ENCODE peak calls at places on chromosomes 1 and 21, in five cellular contexts. H is foreskin keratinocyte, Q is iPS-NIHi11, R is NCI-H510A treated with DMSO at 0.1 percent for 48 hours, I is AG09309. O is an unnamed sample.

GRCh38 chr21:18041012-18041411 is 203.6 kb upstream of the CHODL start:
- DNase-seq in H (peak), Q (peak), R (no peak), I (no peak), O (peak)

GRCh38 chr1:56466541-56466940 is 112.8 kb downstream of the PLPP3 start:
- DNase-seq in H (no peak), Q (no peak), R (no peak), I (no peak), O (no peak)

GRCh38 chr1:19437911-19438310 is 47.4 kb downstream of the CAPZB start:
- DNase-seq in H (no peak), Q (no peak), R (peak), I (no peak), O (peak)

GRCh38 chr1:218537131-218537904 is 192.2 kb downstream of the TGFB2 start:
- DNase-seq in H (peak), Q (no peak), R (no peak), I (peak), O (no peak)

GRCh38 chr1:157288511-157288910 is 150.3 kb upstream of the ETV3 start:
- DNase-seq in H (no peak), Q (no peak), R (no peak), I (no peak), O (no peak)

GRCh38 chr1:13730751-13731482 is 30.9 kb downstream of the PRDM2 start:
- DNase-seq in H (peak), Q (peak), R (peak), I (no peak), O (peak)

GRCh38 chr1:23989249-23989648 is 9.1 kb upstream of the SRSF10 start:
- DNase-seq in H (no peak), Q (no peak), R (no peak), I (no peak), O (no peak)

GRCh38 chr1:98557808-98558390 is 103.6 kb upstream of the SNX7 start:
- DNase-seq in H (no peak), Q (peak), R (no peak), I (no peak), O (no peak)

GRCh38 chr1:235790123-235790522 is 76.6 kb downstream of the LYST start:
- DNase-seq in H (no peak), Q (no peak), R (no peak), I (no peak), O (no peak)

GRCh38 chr1:204390731-204391466 is 20.7 kb downstream of the PPP1R15B start:
- DNase-seq in H (no peak), Q (no peak), R (no peak), I (no peak), O (no peak)

GRCh38 chr1:206737729-206738222 is 32.8 kb upstream of the IL19 start:
- DNase-seq in H (no peak), Q (no peak), R (no peak), I (no peak), O (no peak)

GRCh38 chr1:28592314-28593071 is 428 bp downstream of the RAB42 start:
- DNase-seq in H (no peak), Q (peak), R (no peak), I (no peak), O (no peak)

GRCh38 chr1:15370781-15371467 is 38.8 kb upstream of the EFHD2 start:
- DNase-seq in H (no peak), Q (no peak), R (no peak), I (no peak), O (no peak)

GRCh38 chr1:44803312-44804095 is 3.3 kb downstream of the PLK3 start:
- DNase-seq in H (no peak), Q (no peak), R (no peak), I (no peak), O (no peak)

GRCh38 chr1:156200062-156200461 is 6.2 kb downstream of the SLC25A44 start:
- DNase-seq in H (no peak), Q (no peak), R (no peak), I (no peak), O (no peak)

GRCh38 chr1:44264143-44264542 is 50.9 kb downstream of the DMAP1 start:
- DNase-seq in H (no peak), Q (no peak), R (no peak), I (no peak), O (no peak)

GRCh38 chr1:118110580-118110979 is 74.4 kb downstream of the SPAG17 start:
- DNase-seq in H (no peak), Q (no peak), R (no peak), I (no peak), O (no peak)

GRCh38 chr1:153422450-153423068 is 6.2 kb downstream of the S100A7A start:
- DNase-seq in H (peak), Q (peak), R (no peak), I (peak), O (peak)

GRCh38 chr1:18965206-18966173 is 9.0 kb upstream of the IFFO2 start:
- DNase-seq in H (peak), Q (peak), R (no peak), I (no peak), O (no peak)

GRCh38 chr1:229661022-229661877 is 35.2 kb downstream of the URB2 start:
- DNase-seq in H (peak), Q (peak), R (peak), I (peak), O (peak)

GRCh38 chr1:207817166-207817565 is 65.3 kb downstream of the CD46 start:
- DNase-seq in H (no peak), Q (no peak), R (no peak), I (no peak), O (no peak)

GRCh38 chr21:42755031-42755665 is 101.7 kb downstream of the PDE9A start:
- DNase-seq in H (no peak), Q (no peak), R (no peak), I (no peak), O (no peak)

GRCh38 chr1:217525773-217526490 is 105.0 kb downstream of the GPATCH2 start:
- DNase-seq in H (no peak), Q (no peak), R (no peak), I (no peak), O (peak)

GRCh38 chr21:14878971-14879370 is 185.8 kb downstream of the NRIP1 start:
- DNase-seq in H (peak), Q (no peak), R (no peak), I (no peak), O (no peak)

GRCh38 chr21:43608225-43608624 is 51.1 kb downstream of the HSF2BP start:
- DNase-seq in H (peak), Q (no peak), R (no peak), I (peak), O (no peak)

GRCh38 chr1:68233202-68233601 is 879 bp upstream of the WLS start:
- DNase-seq in H (no peak), Q (no peak), R (no peak), I (no peak), O (no peak)

GRCh38 chr1:57421366-57421765 is 2.5 kb downstream of the DAB1 start:
- DNase-seq in H (no peak), Q (no peak), R (no peak), I (no peak), O (no peak)